ENCODE peak calls at places on chromosomes 7 and 10, in seven cellular contexts. W is right lobe of liver, S is Peyer's patch, Y is heart left ventricle, A is NB4, K is IMR-90, C is K562. R is an unnamed sample.
A peak's percentile ranks its signal among the peaks of the same experiment; 100 is the strongest.

GRCh38 chr7:43781726-43782607 is 23.5 kb downstream of the BLVRA start:
- DNase-seq in A (peak; percentile 37), Y (no peak), W (no peak), S (peak; percentile 66), C (no peak), K (peak; percentile 62), R (no peak)

GRCh38 chr10:6186894-6187256 is 15.9 kb upstream of the PFKFB3 start:
- DNase-seq in Y (no peak), K (no peak), W (no peak), S (no peak), A (no peak), C (no peak), R (no peak)

GRCh38 chr10:98748298-98748697 is 301.6 kb upstream of the HPS1 start:
- DNase-seq in W (no peak), C (peak; percentile 29), S (no peak), K (peak; percentile 38), A (peak; percentile 59), Y (no peak), R (no peak)

GRCh38 chr10:95414016-95414830 is 123.4 kb upstream of the PDLIM1 start:
- DNase-seq in C (no peak), A (no peak), Y (peak; percentile 62), W (no peak), S (no peak), K (no peak), R (no peak)

GRCh38 chr10:131173484-131174210 is 137.9 kb downstream of the TCERG1L start:
- DNase-seq in A (no peak), C (no peak), S (no peak), K (no peak), Y (no peak), W (no peak), R (no peak)

GRCh38 chr7:37432240-37432917 is 16.3 kb downstream of the ELMO1 start:
- DNase-seq in Y (no peak), A (no peak), C (no peak), W (no peak), S (no peak), K (no peak), R (no peak)

GRCh38 chr10:99630439-99630838 is 10.2 kb upstream of the SLC25A28 start:
- DNase-seq in W (no peak), S (no peak), A (peak; percentile 56), Y (no peak), K (peak; percentile 64), C (no peak), R (no peak)

GRCh38 chr7:135519871-135520270 is 10.0 kb upstream of the CNOT4 start:
- DNase-seq in C (no peak), K (no peak), W (no peak), A (no peak), S (no peak), Y (no peak), R (no peak)

GRCh38 chr10:129897851-129898463 is 66.1 kb downstream of the EBF3 start:
- DNase-seq in A (no peak), K (no peak), W (no peak), Y (no peak), S (no peak), C (no peak), R (no peak)

GRCh38 chr7:94286111-94286510 is 108.6 kb upstream of the COL1A2 start:
- DNase-seq in C (no peak), K (peak; percentile 33), W (no peak), A (no peak), Y (no peak), S (no peak), R (no peak)

GRCh38 chr7:151226875-151227782 is at the start of gene ABCF2:
- DNase-seq in W (peak; percentile 98), A (peak; percentile 100), K (peak; percentile 99), S (peak; percentile 99), Y (peak; percentile 99), C (peak; percentile 99), R (peak; percentile 100)
- TF ChIP-seq POLR2A in W (peak; percentile 44), A (peak; percentile 74), K (peak; percentile 77), S (peak; percentile 55), Y (no peak), C (peak; percentile 91), R (no peak)

GRCh38 chr10:58435297-58435696 is 50.1 kb downstream of the TFAM start:
- DNase-seq in C (no peak), W (no peak), K (peak; percentile 99), Y (no peak), A (peak; percentile 27), S (no peak), R (peak; percentile 71)
- TF ChIP-seq CTCF in C (no peak), W (no peak), K (peak; percentile 9), Y (no peak), A (no peak), S (no peak), R (no peak)

GRCh38 chr10:124104011-124104627 is 10.7 kb upstream of the CHST15 start:
- DNase-seq in A (no peak), W (no peak), C (no peak), S (no peak), K (no peak), Y (no peak), R (no peak)

GRCh38 chr10:124105594-124105993 is 12.2 kb upstream of the CHST15 start:
- DNase-seq in Y (no peak), A (no peak), S (no peak), C (no peak), K (no peak), W (no peak), R (no peak)

GRCh38 chr10:124109261-124109660 is 15.9 kb upstream of the CHST15 start:
- DNase-seq in A (no peak), K (no peak), C (no peak), S (no peak), Y (no peak), W (no peak), R (no peak)

GRCh38 chr10:124105045-124105444 is 11.6 kb upstream of the CHST15 start:
- DNase-seq in Y (no peak), S (no peak), A (no peak), K (no peak), C (no peak), W (no peak), R (no peak)

DNA sequence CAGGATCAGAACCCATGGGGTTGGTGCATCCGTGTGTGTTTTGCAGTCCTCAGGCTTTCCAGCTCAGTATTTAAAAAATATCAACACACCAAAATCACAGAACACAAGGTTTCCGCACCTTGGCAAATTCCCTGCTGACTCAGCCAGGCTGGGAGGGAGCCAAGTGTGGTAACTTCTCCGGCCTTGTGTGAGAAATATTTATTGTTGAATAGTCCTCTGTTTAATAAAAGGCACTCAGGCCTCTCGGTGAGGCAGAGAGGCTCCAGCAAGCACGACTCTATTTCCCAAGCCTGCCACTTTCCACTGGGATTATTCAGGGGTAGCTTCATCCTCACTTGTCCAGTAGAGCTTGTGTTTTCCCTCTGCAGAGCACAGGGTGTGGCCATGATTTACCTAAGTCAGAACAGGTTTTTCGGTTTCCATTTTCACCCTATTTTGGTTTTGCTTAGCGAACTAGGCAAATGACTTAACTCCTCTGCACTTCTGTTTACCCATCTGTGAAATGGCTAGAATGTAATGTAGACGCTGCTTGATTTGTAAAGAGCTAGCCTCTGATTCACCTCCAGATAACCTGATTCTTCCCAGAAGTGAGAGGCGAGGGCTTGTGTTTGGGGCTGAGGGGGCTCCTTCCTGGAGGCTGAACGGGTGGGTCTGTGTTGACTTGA is 13.0 kb upstream of the CHST15 start:
- DNase-seq in S (no peak), K (peak; percentile 55), W (peak; percentile 70), C (no peak), Y (no peak), A (no peak), R (peak; percentile 59)
- H3K4me3 ChIP-seq in S (no peak overlapping the region), K (no peak overlapping the region), W (no peak overlapping the region), C (no peak overlapping the region), Y (no peak overlapping the region), A (no peak overlapping the region), R (no peak overlapping the region)

GRCh38 chr7:101865031-101865824 is 47.8 kb downstream of the CUX1 start:
- DNase-seq in K (no peak), S (no peak), A (no peak), Y (no peak), W (no peak), C (no peak), R (no peak)
- TF ChIP-seq POLR2A in K (no peak), S (no peak), A (no peak), Y (no peak), W (no peak), C (no peak), R (no peak)

GRCh38 chr10:119031496-119032059 is 2.1 kb downstream of the NANOS1 start:
- DNase-seq in Y (no peak), A (peak; percentile 38), S (no peak), W (no peak), K (peak; percentile 43), C (no peak), R (no peak)

GRCh38 chr10:119026301-119027110 is 3.0 kb upstream of the NANOS1 start:
- DNase-seq in S (no peak), W (no peak), A (no peak), Y (no peak), K (no peak), C (no peak), R (no peak)

GRCh38 chr10:119029613-119030420 is at the start of gene NANOS1:
- DNase-seq in K (peak; percentile 21), Y (peak; percentile 69), W (peak; percentile 55), A (peak; percentile 76), S (peak; percentile 58), C (peak; percentile 48), R (no peak)

GRCh38 chr10:119030421-119031250 is 1.1 kb downstream of the NANOS1 start:
- DNase-seq in S (peak; percentile 75), A (peak; percentile 93), K (peak; percentile 47), Y (peak; percentile 70), W (peak; percentile 59), C (peak; percentile 40), R (no peak)

GRCh38 chr10:119028900-119029612 is 458 bp upstream of the NANOS1 start:
- DNase-seq in W (peak; percentile 82), S (peak; percentile 88), A (peak; percentile 94), K (peak; percentile 81), Y (peak; percentile 94), C (peak; percentile 97), R (peak; percentile 70)
- TF ChIP-seq CTCF in W (peak; percentile 20), S (no peak), A (no peak), K (peak; percentile 26), Y (peak; percentile 31), C (no peak), R (no peak)

DNA sequence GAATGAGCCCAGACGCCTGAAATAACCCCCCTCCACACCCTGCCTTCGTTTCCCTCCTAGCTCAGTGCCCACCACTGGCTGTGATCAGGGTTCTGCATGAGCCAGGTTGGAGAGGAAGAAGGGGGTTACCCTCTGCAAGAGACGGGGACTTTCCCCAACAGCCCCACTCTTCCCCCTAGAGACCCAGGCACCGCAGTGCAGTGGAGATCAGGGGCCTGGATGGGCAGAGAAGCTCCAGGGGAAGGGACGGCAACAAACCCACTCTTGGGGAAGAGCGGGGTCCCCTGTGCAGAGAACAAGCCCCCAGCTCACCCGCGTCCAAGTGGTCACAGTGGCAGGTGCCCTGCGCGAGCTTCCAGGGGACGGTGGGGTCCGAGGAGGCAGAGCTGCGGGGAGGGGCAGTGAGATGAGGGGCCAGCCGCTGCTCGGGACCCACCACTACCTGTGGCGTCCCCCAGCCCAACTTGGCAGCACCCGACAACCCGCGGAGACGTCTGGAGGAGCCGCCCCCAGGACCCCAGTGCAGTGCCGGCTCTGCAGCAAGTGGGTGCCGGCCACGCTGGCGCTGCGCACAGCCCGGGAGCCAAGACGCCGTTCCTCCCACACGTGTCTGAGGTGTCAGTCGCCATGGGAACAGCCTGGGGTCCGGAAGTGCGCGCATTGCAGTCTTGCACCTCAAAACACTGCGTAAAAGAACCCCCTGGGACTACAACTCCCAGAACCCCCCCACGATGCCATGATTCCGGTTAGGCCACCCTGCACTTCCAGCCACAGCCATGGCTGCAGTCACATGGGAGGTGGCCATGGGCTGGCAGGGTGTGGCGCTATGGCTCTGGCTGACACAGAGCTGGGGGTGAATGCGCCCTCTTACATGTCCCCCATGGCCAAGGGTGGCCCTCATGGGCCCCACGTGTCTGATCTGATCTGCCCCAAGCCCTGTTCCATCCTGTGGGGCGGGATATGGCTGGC is 45.8 kb upstream of the WIPI2 start:
- DNase-seq in S (no peak), A (peak; percentile 73), K (peak; percentile 1), W (peak; percentile 52), Y (no peak), C (peak; percentile 49), R (no peak)
- H3K4me3 ChIP-seq in S (no peak overlapping the region), A (no peak overlapping the region), K (no peak overlapping the region), W (no peak overlapping the region), Y (no peak overlapping the region), C (no peak overlapping the region), R (no peak overlapping the region)

R was measured in lower leg skin.